ENCODE peak calls at places on chromosomes 1 and 21, in nine cellular contexts. I is tibial nerve; X is fibroblast of villous mesenchyme; J is T-cell; L is psoas muscle; E is NCI-H1417; M is naive thymus-derived CD8-positive, alpha-beta T cell; P is T-helper 17 cell; G is H4. Y is an unnamed sample.

GRCh38 chr1:157142765-157143423 is 4.7 kb upstream of the ETV3 start:
- DNase-seq in I (no peak), X (no peak), J (no peak), L (no peak), E (no peak), M (no peak), P (no peak), G (no peak), Y (no peak)

GRCh38 chr1:20472860-20473711 is 12.9 kb downstream of the CAMK2N1 start:
- DNase-seq in I (no peak), X (peak), J (no peak), L (peak), E (no peak), M (no peak), P (no peak), G (no peak), Y (peak)

GRCh38 chr1:18149113-18149641 is 41.6 kb downstream of the IGSF21 start:
- DNase-seq in I (no peak), X (no peak), J (no peak), L (no peak), E (peak), M (no peak), P (no peak), G (no peak), Y (no peak)

GRCh38 chr1:42085596-42085995 is 67.6 kb upstream of the GUCA2B start:
- DNase-seq in I (no peak), X (peak), J (no peak), L (no peak), E (no peak), M (no peak), P (no peak), G (peak), Y (peak)

GRCh38 chr1:40646385-40646784 is 19.1 kb downstream of the RIMS3 start:
- DNase-seq in I (no peak), X (peak), J (no peak), L (no peak), E (no peak), M (no peak), P (no peak), G (no peak), Y (peak)

GRCh38 chr1:214833357-214833756 is 230.4 kb downstream of the CENPF start:
- DNase-seq in I (no peak), X (peak), J (no peak), L (no peak), E (no peak), M (no peak), P (no peak), G (no peak), Y (peak)

GRCh38 chr21:15249285-15249993 is 184.6 kb upstream of the NRIP1 start:
- DNase-seq in I (no peak), X (no peak), J (no peak), L (no peak), E (no peak), M (no peak), P (no peak), G (no peak), Y (no peak)

GRCh38 chr21:43281661-43282357 is 113.0 kb downstream of the CRYAA start:
- DNase-seq in I (no peak), X (no peak), J (no peak), L (peak), E (no peak), M (peak), P (no peak), G (no peak), Y (no peak)

GRCh38 chr1:209364716-209365115 is 218.8 kb upstream of the CAMK1G start:
- DNase-seq in I (no peak), X (no peak), J (no peak), L (no peak), E (no peak), M (no peak), P (no peak), G (peak), Y (no peak)

GRCh38 chr21:33976082-33976979 is 60.7 kb upstream of the ATP5PO start:
- DNase-seq in I (no peak), X (peak), J (peak), L (peak), E (no peak), M (peak), P (no peak), G (peak), Y (peak)

GRCh38 chr1:42172394-42173133 is 8.0 kb upstream of the GUCA2A start:
- DNase-seq in I (no peak), X (no peak), J (no peak), L (no peak), E (peak), M (no peak), P (no peak), G (no peak), Y (peak)

GRCh38 chr1:239421810-239422209 is 35.4 kb downstream of the CHRM3 start:
- DNase-seq in I (no peak), X (no peak), J (no peak), L (no peak), E (no peak), M (no peak), P (no peak), G (no peak), Y (no peak)

GRCh38 chr1:45002650-45003645 is 8.2 kb downstream of the HECTD3 start:
- DNase-seq in I (no peak), X (no peak), J (no peak), L (no peak), E (no peak), M (no peak), P (no peak), G (no peak), Y (no peak)

GRCh38 chr1:67880056-67880601 is 46.9 kb upstream of the GNG12 start:
- DNase-seq in I (no peak), X (peak), J (no peak), L (no peak), E (peak), M (no peak), P (no peak), G (peak), Y (peak)

GRCh38 chr1:43564617-43565348 is 34.1 kb downstream of the PTPRF start:
- DNase-seq in I (no peak), X (no peak), J (no peak), L (no peak), E (peak), M (no peak), P (no peak), G (no peak), Y (no peak)

GRCh38 chr1:206974154-206974553 is 3.9 kb upstream of the FCAMR start:
- DNase-seq in I (no peak), X (no peak), J (no peak), L (no peak), E (no peak), M (no peak), P (no peak), G (no peak), Y (no peak)

GRCh38 chr1:246302251-246302625 is 204.8 kb downstream of the SMYD3 start:
- DNase-seq in I (no peak), X (no peak), J (no peak), L (no peak), E (no peak), M (no peak), P (no peak), G (no peak), Y (no peak)

GRCh38 chr21:33039542-33039941 is 13.8 kb downstream of the OLIG2 start:
- DNase-seq in I (peak), X (no peak), J (no peak), L (no peak), E (no peak), M (no peak), P (no peak), G (no peak), Y (no peak)

GRCh38 chr1:167770127-167770526 is 48.3 kb downstream of the MPZL1 start:
- DNase-seq in I (no peak), X (no peak), J (no peak), L (no peak), E (peak), M (no peak), P (no peak), G (no peak), Y (no peak)

GRCh38 chr1:98119793-98120192 is 199.0 kb upstream of the DPYD start:
- DNase-seq in I (no peak), X (peak), J (no peak), L (no peak), E (peak), M (no peak), P (no peak), G (no peak), Y (peak)

GRCh38 chr1:159598196-159598595 is 10.6 kb downstream of the APCS start:
- DNase-seq in I (no peak), X (peak), J (no peak), L (no peak), E (no peak), M (no peak), P (no peak), G (peak), Y (peak)

GRCh38 chr1:223832637-223832943 is 13.2 kb downstream of the TP53BP2 start:
- DNase-seq in I (no peak), X (no peak), J (no peak), L (no peak), E (no peak), M (no peak), P (no peak), G (no peak), Y (no peak)

GRCh38 chr1:235504122-235504493 is at the start of gene B3GALNT2:
- DNase-seq in I (no peak), X (no peak), J (no peak), L (no peak), E (no peak), M (no peak), P (no peak), G (no peak), Y (no peak)

GRCh38 chr1:209576392-209576791 is 7.1 kb upstream of the CAMK1G start:
- DNase-seq in I (no peak), X (no peak), J (no peak), L (no peak), E (no peak), M (no peak), P (no peak), G (no peak), Y (no peak)

GRCh38 chr1:184945678-184946412 is 28.5 kb downstream of the NIBAN1 start:
- DNase-seq in I (no peak), X (peak), J (no peak), L (no peak), E (no peak), M (no peak), P (no peak), G (no peak), Y (peak)

GRCh38 chr1:19976317-19977003 is 3.0 kb downstream of the PLA2G2A start:
- DNase-seq in I (no peak), X (no peak), J (no peak), L (no peak), E (no peak), M (no peak), P (no peak), G (no peak), Y (no peak)

GRCh38 chr21:28181730-28182129 is 810.9 kb downstream of the LTN1 start:
- DNase-seq in I (no peak), X (no peak), J (no peak), L (no peak), E (no peak), M (no peak), P (no peak), G (no peak), Y (no peak)

GRCh38 chr1:177995369-177995768 is 25.5 kb upstream of the SEC16B start:
- DNase-seq in I (no peak), X (no peak), J (no peak), L (no peak), E (no peak), M (no peak), P (no peak), G (no peak), Y (no peak)

GRCh38 chr1:240691521-240692338 is 79.8 kb upstream of the GREM2 start:
- DNase-seq in I (no peak), X (peak), J (peak), L (peak), E (peak), M (no peak), P (no peak), G (peak), Y (peak)

GRCh38 chr1:167460836-167461235 is 57.5 kb downstream of the CD247 start:
- DNase-seq in I (no peak), X (no peak), J (peak), L (no peak), E (no peak), M (peak), P (no peak), G (no peak), Y (no peak)

GRCh38 chr1:169816617-169817016 is 21.9 kb upstream of the METTL18 start:
- DNase-seq in I (no peak), X (no peak), J (no peak), L (no peak), E (no peak), M (no peak), P (no peak), G (no peak), Y (no peak)

GRCh38 chr1:227058321-227058751 is 118.2 kb downstream of the COQ8A start:
- DNase-seq in I (no peak), X (peak), J (no peak), L (no peak), E (no peak), M (no peak), P (no peak), G (peak), Y (peak)

GRCh38 chr1:201730611-201731010 is 98.3 kb upstream of the IPO9 start:
- DNase-seq in I (no peak), X (no peak), J (no peak), L (no peak), E (no peak), M (no peak), P (no peak), G (no peak), Y (no peak)

GRCh38 chr21:42080788-42081083 is 9.6 kb downstream of the UMODL1 start:
- DNase-seq in I (no peak), X (peak), J (no peak), L (no peak), E (no peak), M (no peak), P (no peak), G (no peak), Y (peak)

GRCh38 chr1:12580054-12580887 is 37.7 kb downstream of the DHRS3 start:
- DNase-seq in I (no peak), X (peak), J (no peak), L (peak), E (no peak), M (no peak), P (no peak), G (peak), Y (peak)

GRCh38 chr21:33562389-33562788 is 19.6 kb downstream of the SON start:
- DNase-seq in I (no peak), X (no peak), J (no peak), L (no peak), E (no peak), M (no peak), P (no peak), G (no peak), Y (no peak)

GRCh38 chr1:161730050-161730564 is 8.8 kb downstream of the FCRLB start:
- DNase-seq in I (no peak), X (peak), J (no peak), L (no peak), E (no peak), M (no peak), P (no peak), G (no peak), Y (peak)

GRCh38 chr21:20083336-20083735 is 914.9 kb upstream of the NCAM2 start:
- DNase-seq in I (no peak), X (no peak), J (no peak), L (no peak), E (no peak), M (no peak), P (no peak), G (no peak), Y (no peak)

Y was measured in mesenchymal stem cell.